ENCODE peak calls at places on chromosomes 1 and 21, in five cellular contexts. Y is cerebellar nuclear complex, J is heart left ventricle, I is fibroblast of lung, V is NCI-H1436 treated with DMSO at 0.1 percent for 48 hours. L is an unnamed sample.

GRCh38 chr1:91535441-91535840 is 34.8 kb downstream of the CDC7 start:
- DNase-seq in Y (no peak), J (no peak), I (no peak), V (no peak), L (no peak)

GRCh38 chr1:236518343-236518742 is 5.4 kb upstream of the LGALS8 start:
- DNase-seq in Y (no peak), J (no peak), I (no peak), V (no peak), L (no peak)

GRCh38 chr1:100955322-100955721 is 59.4 kb downstream of the SLC30A7 start:
- DNase-seq in Y (no peak), J (no peak), I (peak; percentile 87), V (no peak), L (no peak)

GRCh38 chr1:206041640-206042039 is 11.3 kb upstream of the RHEX start:
- DNase-seq in Y (no peak), J (no peak), I (no peak), V (no peak), L (no peak)

GRCh38 chr1:245277276-245277675 is 122.5 kb downstream of the KIF26B start:
- DNase-seq in Y (no peak), J (no peak), I (no peak), V (no peak), L (no peak)

GRCh38 chr1:101185421-101185820 is 51.4 kb upstream of the S1PR1 start:
- DNase-seq in Y (no peak), J (no peak), I (no peak), V (no peak), L (peak; percentile 50)

GRCh38 chr1:63984891-63985290 is 211.1 kb downstream of the ROR1 start:
- DNase-seq in Y (no peak), J (no peak), I (peak; percentile 28), V (no peak), L (no peak)

GRCh38 chr21:45479691-45480675 is 62.3 kb downstream of the SLC19A1 start:
- DNase-seq in Y (no peak), J (peak; percentile 61), I (no peak), V (no peak), L (no peak)

GRCh38 chr1:37945743-37946702 is 830 bp downstream of the INPP5B start:
- DNase-seq in Y (no peak), J (peak; percentile 68), I (peak; percentile 95), V (no peak), L (peak; percentile 92)

GRCh38 chr1:18413906-18414305 is 66.8 kb upstream of the KLHDC7A start:
- DNase-seq in Y (no peak), J (no peak), I (no peak), V (no peak), L (no peak)

GRCh38 chr1:41322835-41323234 is 38.4 kb upstream of the FOXO6 start:
- DNase-seq in Y (no peak), J (no peak), I (peak; percentile 5), V (no peak), L (no peak)

GRCh38 chr1:234926574-234927311 is 201.9 kb downstream of the TOMM20 start:
- DNase-seq in Y (no peak), J (no peak), I (no peak), V (no peak), L (no peak)

GRCh38 chr1:232381676-232382075 is 248.3 kb downstream of the SIPA1L2 start:
- DNase-seq in Y (no peak), J (no peak), I (peak; percentile 41), V (no peak), L (no peak)

GRCh38 chr1:86833461-86834215 is 80.3 kb downstream of the SELENOF start:
- DNase-seq in Y (no peak), J (peak; percentile 64), I (peak; percentile 94), V (peak; percentile 62), L (peak; percentile 82)

GRCh38 chr1:221839794-221840395 is 98.0 kb upstream of the DUSP10 start:
- DNase-seq in Y (no peak), J (no peak), I (peak; percentile 51), V (no peak), L (peak; percentile 96)

GRCh38 chr1:59703226-59703917 is 111.4 kb upstream of the HOOK1 start:
- DNase-seq in Y (no peak), J (no peak), I (peak; percentile 95), V (no peak), L (peak; percentile 12)

GRCh38 chr1:11026052-11026451 is 13.6 kb downstream of the TARDBP start:
- DNase-seq in Y (no peak), J (no peak), I (peak; percentile 21), V (no peak), L (no peak)

GRCh38 chr1:27341525-27342252 is at the start of gene SYTL1:
- DNase-seq in Y (no peak), J (peak; percentile 66), I (peak; percentile 56), V (no peak), L (peak; percentile 64)

GRCh38 chr1:37605806-37606474 is 10.2 kb upstream of the GNL2 start:
- DNase-seq in Y (no peak), J (no peak), I (no peak), V (no peak), L (peak; percentile 3)

GRCh38 chr21:44938976-44939531 is 775 bp upstream of the SLX9 start:
- DNase-seq in Y (no peak), J (peak; percentile 37), I (no peak), V (no peak), L (no peak)

GRCh38 chr1:112805155-112805853 is 90.2 kb upstream of the PPM1J start:
- DNase-seq in Y (no peak), J (no peak), I (no peak), V (no peak), L (no peak)